ENCODE peak calls at places on chromosomes 13 and 19, in five cellular contexts. C is A549; G is CD8-positive, alpha-beta T cell; Y is ovary; M is uterus. B is an unnamed sample.

GRCh38 chr19:40724315-40724714 is 7.4 kb downstream of the ITPKC start:
- DNase-seq in C (no peak), G (no peak), Y (no peak), M (no peak), B (no peak)

GRCh38 chr19:49894879-49895565 is 1.7 kb downstream of the IL4I1 start:
- DNase-seq in C (no peak), G (peak; percentile 24), Y (no peak), M (no peak), B (no peak)

GRCh38 chr13:73096173-73097117 is 37.6 kb downstream of the KLF5 start:
- DNase-seq in C (peak; percentile 45), G (no peak), Y (no peak), M (no peak), B (peak; percentile 91)

GRCh38 chr19:44608391-44608821 is 5.0 kb upstream of the IGSF23 start:
- DNase-seq in C (no peak), G (no peak), Y (no peak), M (no peak), B (no peak)

GRCh38 chr19:39837978-39838377 is 4.0 kb upstream of the DYRK1B start:
- DNase-seq in C (no peak), G (no peak), Y (no peak), M (no peak), B (no peak)

GRCh38 chr19:778910-779653 is 18.2 kb upstream of the PTBP1 start:
- DNase-seq in C (peak; percentile 92), G (no peak), Y (no peak), M (peak; percentile 49), B (peak; percentile 87)

GRCh38 chr19:49415102-49415809 is 8.0 kb downstream of the PTH2 start:
- DNase-seq in C (no peak), G (no peak), Y (no peak), M (no peak), B (no peak)

GRCh38 chr13:98216135-98216565 is 39.1 kb upstream of the RNF113B start:
- DNase-seq in C (peak; percentile 10), G (no peak), Y (peak; percentile 28), M (no peak), B (peak; percentile 33)

GRCh38 chr19:44927746-44928145 is 13.3 kb downstream of the APOC1 start:
- DNase-seq in C (no peak), G (no peak), Y (no peak), M (no peak), B (peak; percentile 34)

GRCh38 chr19:12639901-12640613 is 26.5 kb downstream of the MAN2B1 start:
- DNase-seq in C (peak; percentile 45), G (peak; percentile 85), Y (peak; percentile 80), M (peak; percentile 74), B (peak; percentile 58)

GRCh38 chr13:79289557-79289956 is 116.5 kb downstream of the RBM26 start:
- DNase-seq in C (no peak), G (no peak), Y (no peak), M (no peak), B (no peak)
- H3K4me1 ChIP-seq in C (no peaks in the 10 kb centered on the region), G (no peaks in the 10 kb centered on the region), Y (no peaks in the 10 kb centered on the region), M (no peaks in the 10 kb centered on the region), B (no peaks in the 10 kb centered on the region)

DNA sequence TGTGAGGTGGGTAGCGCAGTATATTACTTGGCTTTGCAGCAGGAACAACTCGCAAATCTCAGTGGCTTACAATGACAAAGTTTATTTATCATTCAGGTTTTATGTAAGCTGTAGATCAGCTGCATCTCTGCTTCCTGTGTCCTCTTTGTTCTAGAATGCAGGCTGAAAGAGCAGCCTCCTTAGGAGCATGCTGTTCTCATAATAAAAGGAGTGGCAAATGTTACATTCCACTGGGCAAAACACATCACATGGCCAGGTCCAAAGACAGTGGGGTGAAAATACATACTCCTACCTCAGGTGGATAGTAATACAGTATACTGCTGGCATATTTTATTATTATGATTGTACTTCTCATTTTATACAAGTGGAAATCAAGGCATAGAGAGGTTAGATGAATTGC is 1.2 kb upstream of the CSNK1A1L start:
- DNase-seq in C (no peak), G (no peak), Y (no peak), M (no peak), B (no peak)
- H3K4me3 ChIP-seq in C (no peak overlapping the region), G (no peak overlapping the region), Y (no peak overlapping the region), M (no peak overlapping the region), B (no peak overlapping the region)

GRCh38 chr19:38554676-38555141 is 63.0 kb downstream of the MAP4K1 start:
- DNase-seq in C (no peak), G (no peak), Y (no peak), M (no peak), B (no peak)

GRCh38 chr19:38557205-38557799 is 60.5 kb downstream of the MAP4K1 start:
- DNase-seq in C (peak; percentile 44), G (peak; percentile 16), Y (no peak), M (no peak), B (no peak)

GRCh38 chr19:38559428-38560401 is 58.0 kb downstream of the MAP4K1 start:
- DNase-seq in C (no peak), G (peak; percentile 23), Y (no peak), M (no peak), B (no peak)

GRCh38 chr19:38555200-38555599 is 62.6 kb downstream of the MAP4K1 start:
- DNase-seq in C (no peak), G (no peak), Y (no peak), M (no peak), B (no peak)

DNA sequence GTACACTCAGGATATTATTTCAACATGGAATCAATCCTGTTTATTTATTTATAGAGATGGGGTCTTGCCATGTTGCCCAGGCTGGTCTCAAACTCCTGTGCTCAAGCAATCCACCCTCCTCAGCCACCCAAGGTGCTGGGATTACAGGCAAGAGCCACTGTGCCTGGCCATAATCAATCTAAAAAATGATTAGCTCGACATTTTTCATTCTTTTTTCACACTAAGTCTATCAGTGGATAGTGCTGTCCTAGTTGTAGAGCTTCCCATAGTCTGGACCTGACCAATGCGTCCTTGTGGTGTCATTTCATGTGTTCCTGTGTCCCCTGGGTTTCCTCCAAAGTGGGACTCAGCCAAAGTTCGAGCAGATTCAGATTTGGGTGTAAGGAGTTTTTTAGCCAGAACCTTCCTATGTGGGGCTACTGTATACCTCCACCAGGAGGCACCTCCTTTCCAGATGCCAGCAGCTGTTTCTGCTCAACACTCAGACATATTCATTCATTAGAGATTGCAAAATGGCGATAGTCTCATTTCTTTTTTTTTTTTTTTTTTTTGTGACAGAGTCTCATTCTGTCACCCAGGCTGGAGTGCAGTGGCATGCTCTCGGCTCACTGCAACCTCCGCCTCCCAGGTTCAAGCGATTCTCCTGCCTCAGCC is 61.1 kb downstream of the MAP4K1 start:
- DNase-seq in C (peak; percentile 67), G (no peak), Y (no peak), M (no peak), B (no peak)
- TF ChIP-seq CTCF in C (peak; percentile 22), G (no peak), Y (no peak), M (no peak), B (peak; percentile 40)

DNA sequence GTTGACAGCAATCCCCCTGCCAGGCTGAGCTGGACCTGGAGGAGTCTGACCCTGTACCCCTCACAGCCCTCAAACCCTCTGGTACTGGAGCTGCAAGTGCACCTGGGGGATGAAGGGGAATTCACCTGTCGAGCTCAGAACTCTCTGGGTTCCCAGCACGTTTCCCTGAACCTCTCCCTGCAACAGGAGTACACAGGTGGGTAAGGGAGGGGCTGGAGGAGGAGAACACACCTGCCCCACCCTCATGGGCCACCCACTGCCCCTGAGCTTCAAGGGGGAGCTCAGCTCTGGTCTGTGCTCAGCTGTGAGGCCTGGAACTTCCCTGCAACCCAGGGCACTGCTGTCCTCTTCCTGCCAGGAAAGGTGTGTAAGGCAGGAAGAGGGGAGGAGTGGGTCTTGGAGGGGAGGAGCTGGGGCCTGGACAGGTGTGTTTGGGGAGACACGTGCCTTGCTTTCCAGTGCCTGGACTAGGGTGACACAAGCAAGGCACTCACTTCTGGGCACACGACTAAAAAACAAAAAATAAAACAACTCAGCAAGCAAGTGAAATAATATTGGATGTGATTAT is 3.9 kb downstream of the SIGLEC7 start:
- DNase-seq in C (no peak), G (no peak), Y (no peak), M (no peak), B (no peak)
- H3K4me1 ChIP-seq in C (no peaks in the 10 kb centered on the region), G (peaks cover 7% of the 10 kb centered on the region), Y (no peaks in the 10 kb centered on the region), M (no peaks in the 10 kb centered on the region), B (no peaks in the 10 kb centered on the region)

GRCh38 chr13:59452189-59452588 is 711.5 kb downstream of the DIAPH3 start:
- DNase-seq in C (no peak), G (no peak), Y (no peak), M (no peak), B (no peak)
- H3K4me3 ChIP-seq in C (no peak overlapping the region), G (no peak overlapping the region), Y (no peak overlapping the region), M (no peak overlapping the region), B (no peak overlapping the region)

GRCh38 chr13:24605923-24606372 is 74.3 kb upstream of the ATP12A start:
- DNase-seq in C (peak; percentile 34), G (peak; percentile 13), Y (no peak), M (no peak), B (peak; percentile 65)
- TF ChIP-seq CTCF in C (peak; percentile 15), G (peak; percentile 42), Y (no peak), M (no peak), B (peak; percentile 68)

GRCh38 chr13:44401577-44401976 is 28.0 kb downstream of the SERP2 start:
- DNase-seq in C (no peak), G (no peak), Y (no peak), M (no peak), B (no peak)
- H3K4me1 ChIP-seq in C (peaks cover 18% of the 10 kb centered on the region), G (no peaks in the 10 kb centered on the region), Y (peaks cover 5% of the 10 kb centered on the region), M (no peaks in the 10 kb centered on the region), B (peaks cover 35% of the 10 kb centered on the region)

B was measured in PC-9.